ENCODE peak calls at places on chromosome 4, in six cellular contexts. I, Y, H, D, Q and T are unnamed samples.

GRCh38 chr4:138239496-138239895 is 2.7 kb downstream of the SLC7A11 start:
- DNase-seq in I (no peak), Y (no peak), H (no peak), D (no peak), Q (no peak), T (no peak)

GRCh38 chr4:30429813-30430466 is 290.2 kb upstream of the PCDH7 start:
- DNase-seq in I (no peak), Y (peak), H (no peak), D (no peak), Q (peak), T (peak)

GRCh38 chr4:123785515-123785914 is 388.9 kb downstream of the SPRY1 start:
- DNase-seq in I (no peak), Y (peak), H (no peak), D (peak), Q (peak), T (peak)

GRCh38 chr4:171954650-171955049 is 141.4 kb downstream of the GALNTL6 start:
- DNase-seq in I (no peak), Y (no peak), H (no peak), D (no peak), Q (no peak), T (no peak)

GRCh38 chr4:38044060-38044459 is 83.9 kb downstream of the PTTG2 start:
- DNase-seq in I (no peak), Y (no peak), H (no peak), D (no peak), Q (no peak), T (no peak)

GRCh38 chr4:105135746-105136145 is 10.9 kb upstream of the TET2 start:
- DNase-seq in I (no peak), Y (no peak), H (no peak), D (no peak), Q (no peak), T (peak)

GRCh38 chr4:83454626-83455025 is 997 bp downstream of the HELQ start:
- DNase-seq in I (no peak), Y (peak), H (no peak), D (no peak), Q (peak), T (peak)

GRCh38 chr4:102543030-102543505 is 41.9 kb downstream of the NFKB1 start:
- DNase-seq in I (no peak), Y (no peak), H (no peak), D (no peak), Q (no peak), T (no peak)

GRCh38 chr4:156968479-156968984 is 3.1 kb downstream of the PDGFC start:
- DNase-seq in I (peak), Y (peak), H (peak), D (peak), Q (peak), T (peak)

GRCh38 chr4:169791527-169792156 is 33.9 kb upstream of the HPF1 start:
- DNase-seq in I (no peak), Y (peak), H (peak), D (peak), Q (peak), T (peak)

GRCh38 chr4:82801910-82802521 is 3.4 kb upstream of the SCD5 start:
- DNase-seq in I (no peak), Y (peak), H (no peak), D (no peak), Q (no peak), T (peak)

GRCh38 chr4:156596026-156596425 is 375.6 kb downstream of the PDGFC start:
- DNase-seq in I (no peak), Y (peak), H (no peak), D (no peak), Q (peak), T (peak)

GRCh38 chr4:123616970-123617392 is 220.4 kb downstream of the SPRY1 start:
- DNase-seq in I (peak), Y (peak), H (no peak), D (no peak), Q (peak), T (peak)

GRCh38 chr4:90198086-90198847 is 71.1 kb downstream of the CCSER1 start:
- DNase-seq in I (no peak), Y (no peak), H (no peak), D (no peak), Q (no peak), T (no peak)

GRCh38 chr4:187128226-187128625 is 404.6 kb upstream of the FAT1 start:
- DNase-seq in I (no peak), Y (peak), H (no peak), D (no peak), Q (peak), T (no peak)

GRCh38 chr4:107760281-107760947 is 40.4 kb upstream of the PAPSS1 start:
- DNase-seq in I (peak), Y (peak), H (peak), D (no peak), Q (no peak), T (peak)

GRCh38 chr4:52572936-52573485 is 86.1 kb downstream of the USP46 start:
- DNase-seq in I (no peak), Y (peak), H (no peak), D (no peak), Q (no peak), T (peak)

GRCh38 chr4:26406346-26406975 is 83.8 kb downstream of the CCKAR start:
- DNase-seq in I (no peak), Y (peak), H (no peak), D (no peak), Q (no peak), T (no peak)

GRCh38 chr4:108592674-108592986 is 27.7 kb upstream of the RPL34 start:
- DNase-seq in I (no peak), Y (peak), H (no peak), D (no peak), Q (no peak), T (no peak)

GRCh38 chr4:94253036-94253435 is 45.4 kb downstream of the SMARCAD1 start:
- DNase-seq in I (no peak), Y (peak), H (no peak), D (no peak), Q (peak), T (peak)

GRCh38 chr4:103098746-103099421 is 750 bp downstream of the BDH2 start:
- DNase-seq in I (no peak), Y (peak), H (no peak), D (no peak), Q (peak), T (peak)

GRCh38 chr4:26893491-26893890 is 32.9 kb downstream of the STIM2 start:
- DNase-seq in I (no peak), Y (no peak), H (no peak), D (no peak), Q (no peak), T (peak)

GRCh38 chr4:179989975-179990374 is 2253.2 kb upstream of the TENM3 start:
- DNase-seq in I (no peak), Y (no peak), H (no peak), D (no peak), Q (no peak), T (no peak)

GRCh38 chr4:53480909-53481308 is 103.5 kb downstream of the FIP1L1 start:
- DNase-seq in I (no peak), Y (no peak), H (no peak), D (no peak), Q (no peak), T (no peak)

GRCh38 chr4:166228112-166228511 is 355.1 kb downstream of the TLL1 start:
- DNase-seq in I (no peak), Y (no peak), H (no peak), D (peak), Q (no peak), T (no peak)

GRCh38 chr4:143374771-143375170 is 38.1 kb downstream of the GAB1 start:
- DNase-seq in I (no peak), Y (no peak), H (no peak), D (no peak), Q (no peak), T (no peak)

GRCh38 chr4:101348367-101348827 is 1.1 kb upstream of the PPP3CA start:
- DNase-seq in I (no peak), Y (no peak), H (peak), D (no peak), Q (no peak), T (no peak)

GRCh38 chr4:10041036-10041435 is 19.7 kb upstream of the SLC2A9 start:
- DNase-seq in I (no peak), Y (no peak), H (no peak), D (no peak), Q (no peak), T (no peak)

GRCh38 chr4:180539284-180539683 is 1703.9 kb upstream of the TENM3 start:
- DNase-seq in I (no peak), Y (no peak), H (no peak), D (no peak), Q (no peak), T (no peak)

GRCh38 chr4:184190711-184191110 is 27.0 kb downstream of the ENPP6 start:
- DNase-seq in I (no peak), Y (no peak), H (no peak), D (no peak), Q (no peak), T (no peak)

GRCh38 chr4:53137468-53137867 is 228.4 kb downstream of the SCFD2 start:
- DNase-seq in I (no peak), Y (no peak), H (no peak), D (no peak), Q (no peak), T (no peak)

GRCh38 chr4:53646792-53647191 is 55.5 kb upstream of the LNX1 start:
- DNase-seq in I (no peak), Y (no peak), H (no peak), D (no peak), Q (no peak), T (no peak)

GRCh38 chr4:21765810-21766407 is 182.7 kb downstream of the KCNIP4 start:
- DNase-seq in I (no peak), Y (peak), H (no peak), D (no peak), Q (peak), T (peak)

GRCh38 chr4:3013323-3013722 is 50.0 kb downstream of the GRK4 start:
- DNase-seq in I (no peak), Y (no peak), H (no peak), D (no peak), Q (no peak), T (no peak)

GRCh38 chr4:3011456-3012220 is 48.3 kb downstream of the GRK4 start:
- DNase-seq in I (no peak), Y (no peak), H (no peak), D (no peak), Q (no peak), T (no peak)

GRCh38 chr4:3009422-3009821 is 46.1 kb downstream of the GRK4 start:
- DNase-seq in I (no peak), Y (peak), H (no peak), D (no peak), Q (no peak), T (peak)

GRCh38 chr4:3010577-3010976 is 47.2 kb downstream of the GRK4 start:
- DNase-seq in I (no peak), Y (peak), H (no peak), D (no peak), Q (no peak), T (no peak)

GRCh38 chr4:3010998-3011397 is 47.6 kb downstream of the GRK4 start:
- DNase-seq in I (no peak), Y (peak), H (no peak), D (no peak), Q (no peak), T (peak)
- H3K4me3 ChIP-seq in I (no peak), Y (no peak), H (no peak), D (no peak), Q (no peak), T (no peak)

GRCh38 chr4:16909245-16909644 is 10.8 kb upstream of the LDB2 start:
- DNase-seq in I (no peak), Y (no peak), H (no peak), D (no peak), Q (no peak), T (no peak)
- H3K4me3 ChIP-seq in I (peak), Y (no peak), H (no peak), D (no peak), Q (no peak), T (no peak)

GRCh38 chr4:111210576-111210975 is 587.7 kb upstream of the PITX2 start:
- DNase-seq in I (no peak), Y (no peak), H (no peak), D (no peak), Q (no peak), T (no peak)
- H3K4me3 ChIP-seq in I (no peak), Y (no peak), H (no peak), D (no peak), Q (no peak), T (no peak)

DNA sequence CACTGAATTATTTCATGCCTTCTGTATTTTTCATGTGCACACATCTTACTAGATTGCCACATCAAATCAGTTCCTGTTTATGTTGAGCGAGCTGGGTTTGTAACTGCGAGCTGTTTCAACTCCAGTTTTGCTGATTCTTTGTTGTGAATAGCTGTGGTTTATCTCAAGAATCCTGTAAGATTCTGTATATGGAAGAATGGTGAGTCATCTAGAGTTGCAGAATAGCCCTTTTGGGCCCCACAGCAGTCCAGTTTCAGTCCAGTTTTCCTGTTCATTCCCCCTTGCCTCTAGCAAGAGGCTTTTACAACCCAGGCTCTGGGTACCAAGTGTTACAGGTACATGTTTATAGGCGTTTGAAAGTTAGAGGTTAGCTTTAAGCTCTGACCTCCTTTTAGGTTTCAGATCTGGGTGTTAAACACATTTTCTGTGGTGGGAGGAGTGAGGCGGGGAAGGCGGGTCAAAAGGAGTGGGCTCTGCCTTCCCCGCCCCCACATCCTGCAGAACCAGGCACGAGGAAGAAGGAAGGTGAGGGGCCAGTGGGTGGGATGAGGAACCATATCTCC is 32.7 kb downstream of the TBC1D14 start:
- DNase-seq in I (no peak), Y (peak), H (no peak), D (no peak), Q (peak), T (peak)
- H3K4me3 ChIP-seq in I (no peak), Y (no peak), H (no peak), D (no peak), Q (no peak), T (peak)

DNA sequence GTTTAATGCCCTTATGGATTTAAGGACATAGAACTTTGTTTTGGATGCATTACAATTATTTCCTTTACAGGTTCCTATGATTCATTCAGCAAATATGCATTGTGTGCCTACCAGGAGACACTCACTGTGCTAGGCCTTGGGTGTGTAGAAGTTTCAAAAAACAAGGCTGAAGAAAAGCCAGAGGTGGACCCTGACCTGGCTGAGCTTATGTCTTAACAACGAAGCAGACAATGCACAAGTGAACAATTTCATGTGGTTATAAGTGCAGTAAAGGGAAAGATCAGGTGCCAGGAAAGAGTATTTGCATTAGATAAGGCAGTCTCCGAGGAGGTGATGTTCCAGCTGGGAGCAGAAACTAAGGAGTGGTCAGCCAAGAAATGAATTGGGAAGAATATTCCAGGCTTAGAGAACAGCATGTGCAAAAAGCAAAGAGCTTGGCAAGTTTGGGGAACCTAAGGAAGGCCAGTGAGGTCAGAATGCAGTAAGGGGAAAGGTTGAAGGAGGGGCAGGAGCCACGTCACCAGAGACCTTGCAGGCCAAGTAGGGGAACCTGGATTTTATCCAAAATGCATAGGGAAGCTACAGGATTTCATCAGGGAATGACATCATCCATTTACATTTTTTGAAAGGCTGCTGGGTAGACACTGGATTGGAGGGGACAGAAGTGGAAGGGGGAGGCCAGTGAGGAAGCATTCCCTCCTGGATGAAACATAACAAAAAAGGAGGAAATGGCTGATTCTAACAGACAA is 193.6 kb downstream of the SOWAHB start:
- DNase-seq in I (peak), Y (peak), H (no peak), D (no peak), Q (peak), T (peak)
- H3K4me3 ChIP-seq in I (no peak), Y (no peak), H (no peak), D (no peak), Q (no peak), T (no peak)

DNA sequence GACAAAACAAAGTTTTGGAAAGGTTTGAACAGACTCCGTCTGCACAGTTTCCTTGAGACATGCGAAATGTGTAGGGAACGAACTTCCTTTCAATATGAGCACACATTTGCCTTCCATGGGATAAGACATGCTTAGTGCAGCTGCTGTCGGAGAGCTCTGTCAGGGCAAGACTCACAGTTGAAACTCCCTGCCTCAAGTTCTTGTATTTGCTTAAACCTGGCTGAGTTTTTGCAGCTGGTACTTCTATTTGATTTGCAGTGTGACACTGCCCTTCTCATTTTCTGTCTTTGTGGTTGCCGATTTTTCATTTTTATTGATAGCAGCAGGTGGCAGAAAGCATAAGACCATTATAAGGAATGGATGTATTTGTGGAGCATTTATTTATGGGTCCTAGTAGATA is 18.2 kb upstream of the RHOH start:
- DNase-seq in I (no peak), Y (no peak), H (no peak), D (no peak), Q (no peak), T (peak)
- H3K4me3 ChIP-seq in I (no peak), Y (no peak), H (peak), D (no peak), Q (no peak), T (no peak)

DNA sequence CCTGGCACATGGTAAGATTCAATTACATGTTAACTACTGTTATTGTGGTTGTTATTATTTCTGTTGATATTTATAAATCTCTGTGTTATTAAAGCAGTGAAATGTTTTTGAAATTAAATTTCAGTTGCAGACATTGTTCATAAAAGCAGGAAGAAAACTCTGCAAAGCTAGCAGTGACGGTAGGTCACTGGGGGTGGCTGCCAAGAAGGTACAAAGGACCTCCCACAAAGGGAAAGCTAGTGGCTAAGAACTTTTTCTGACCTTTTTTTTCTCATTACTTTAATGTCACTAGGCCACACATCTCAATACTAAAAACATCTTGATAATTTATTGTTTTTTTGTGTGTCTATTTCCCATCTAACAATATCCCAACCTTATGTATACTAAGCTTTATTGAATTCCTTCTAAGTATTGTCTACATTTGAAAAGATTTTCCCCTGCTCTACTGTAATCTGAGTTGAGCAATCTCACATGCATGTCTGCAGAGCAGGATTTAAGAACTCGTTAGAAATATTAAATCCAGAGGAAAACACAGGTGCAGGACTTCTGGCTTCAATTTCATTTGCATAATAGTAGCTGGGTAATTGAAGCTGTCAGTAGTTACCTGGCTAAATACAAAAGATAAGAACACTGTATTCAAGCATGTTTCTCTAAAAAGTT is 197.3 kb downstream of the CFAP299 start:
- DNase-seq in I (no peak), Y (no peak), H (no peak), D (no peak), Q (no peak), T (no peak)
- H3K4me3 ChIP-seq in I (no peak), Y (no peak), H (no peak), D (no peak), Q (no peak), T (no peak)

DNA sequence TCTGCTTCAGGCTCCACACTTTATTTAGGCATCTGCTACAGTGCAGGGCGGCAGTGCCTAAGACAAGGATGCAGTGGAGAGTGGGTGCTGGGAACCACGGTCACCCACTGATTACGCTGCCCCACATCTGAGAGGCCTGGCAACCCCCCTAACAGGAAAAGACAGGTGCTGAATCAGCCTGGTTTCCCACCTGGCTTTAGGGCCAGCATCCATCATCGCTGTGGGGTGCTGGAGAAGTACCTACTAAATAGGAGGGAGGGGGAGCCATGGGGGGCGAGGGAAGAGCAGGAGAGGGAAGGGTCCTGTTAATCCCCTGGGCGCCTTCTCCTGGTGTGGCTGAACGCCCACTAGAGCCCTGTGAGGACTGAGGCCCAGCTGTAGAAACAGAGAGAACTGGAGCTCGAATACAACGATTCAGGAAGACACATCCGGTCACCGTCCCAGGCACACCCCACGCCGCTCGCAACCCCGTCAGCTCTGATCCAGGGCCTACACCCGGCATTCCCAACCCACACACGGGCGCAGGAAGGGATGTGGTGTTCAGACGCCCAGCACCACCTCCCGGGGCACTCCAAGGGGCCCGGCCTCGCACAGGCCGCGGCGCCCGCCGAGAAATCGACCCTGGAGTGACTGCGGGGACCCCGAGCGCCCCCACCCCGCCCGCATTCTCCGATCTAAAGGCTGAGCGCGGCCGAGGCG is 554 bp downstream of the DCTD start:
- DNase-seq in I (peak), Y (peak), H (peak), D (peak), Q (peak), T (peak)
- H3K4me3 ChIP-seq in I (peak), Y (peak), H (peak), D (peak), Q (peak), T (peak)

GRCh38 chr4:55358668-55359067 is 12.6 kb downstream of the SRD5A3 start:
- DNase-seq in I (no peak), Y (peak), H (no peak), D (no peak), Q (peak), T (peak)

GRCh38 chr4:55356991-55357461 is 11.0 kb downstream of the SRD5A3 start:
- DNase-seq in I (no peak), Y (peak), H (no peak), D (no peak), Q (peak), T (peak)

GRCh38 chr4:55358246-55358645 is 12.2 kb downstream of the SRD5A3 start:
- DNase-seq in I (no peak), Y (no peak), H (no peak), D (no peak), Q (no peak), T (no peak)

GRCh38 chr4:55355555-55355954 is 9.5 kb downstream of the SRD5A3 start:
- DNase-seq in I (no peak), Y (no peak), H (no peak), D (no peak), Q (no peak), T (no peak)

GRCh38 chr4:55359397-55359916 is 13.4 kb downstream of the SRD5A3 start:
- DNase-seq in I (no peak), Y (peak), H (no peak), D (no peak), Q (no peak), T (peak)
- H3K4me3 ChIP-seq in I (no peak), Y (no peak), H (no peak), D (no peak), Q (no peak), T (no peak)